ENCODE peak calls at places on chromosome 22, in nine cellular contexts. W is mesenchymal stem cell, Q is NCI-H345, Z is fibroblast of villous mesenchyme, P is A172, K is HEK293T, L is mucosa of descending colon, U is pons, B is kidney epithelial cell. R is an unnamed sample.

GRCh38 chr22:29301716-29302401 is 4.6 kb upstream of the GAS2L1 start:
- DNase-seq in U (no peak), K (no peak), B (no peak), P (no peak), L (no peak), Z (no peak), Q (no peak), W (no peak), R (peak; percentile 9)

GRCh38 chr22:23529166-23530103 is 50.7 kb downstream of the IGLL1 start:
- DNase-seq in L (no peak), K (no peak), B (no peak), Z (no peak), Q (no peak), W (no peak), U (no peak), P (no peak), R (peak; percentile 2)

GRCh38 chr22:26374645-26375044 is 54.4 kb upstream of the ASPHD2 start:
- DNase-seq in P (no peak), Q (no peak), B (no peak), K (no peak), Z (no peak), W (no peak), L (no peak), U (no peak), R (peak; percentile 73)

GRCh38 chr22:35311551-35311999 is 11.9 kb downstream of the TOM1 start:
- DNase-seq in W (no peak), Q (no peak), K (no peak), P (no peak), L (no peak), U (no peak), B (no peak), Z (no peak), R (no peak)

GRCh38 chr22:41302016-41302767 is 867 bp downstream of the ZC3H7B start:
- DNase-seq in U (no peak), Z (no peak), W (peak; percentile 18), K (peak; percentile 22), L (peak; percentile 15), P (no peak), B (no peak), Q (no peak), R (peak; percentile 63)

GRCh38 chr22:46317646-46318045 is 17.9 kb upstream of the TRMU start:
- DNase-seq in W (no peak), Z (no peak), B (no peak), U (no peak), P (no peak), L (no peak), Q (no peak), K (no peak), R (no peak)

GRCh38 chr22:37806409-37807338 is 1.1 kb upstream of the GCAT start:
- DNase-seq in P (no peak), L (peak; percentile 71), U (no peak), B (no peak), Z (peak; percentile 56), W (peak; percentile 53), Q (peak; percentile 31), K (no peak), R (peak; percentile 49)

GRCh38 chr22:37544955-37545702 is 15.2 kb upstream of the CDC42EP1 start:
- DNase-seq in Z (peak; percentile 71), Q (no peak), L (peak; percentile 90), U (peak; percentile 50), P (peak; percentile 65), W (peak; percentile 84), B (no peak), K (peak; percentile 82), R (no peak)

GRCh38 chr22:43094085-43094484 is 4.9 kb upstream of the TTLL1 start:
- DNase-seq in Q (peak; percentile 61), Z (no peak), L (peak; percentile 70), B (no peak), P (no peak), U (no peak), W (no peak), K (no peak), R (no peak)

GRCh38 chr22:25057013-25057881 is 104.7 kb downstream of the KIAA1671 start:
- DNase-seq in K (peak; percentile 88), U (no peak), Z (peak; percentile 30), B (no peak), Q (peak; percentile 65), L (peak; percentile 88), W (peak; percentile 45), P (peak; percentile 24), R (peak; percentile 81)

GRCh38 chr22:44545773-44546172 is 47.7 kb upstream of the RTL6 start:
- DNase-seq in U (no peak), Z (no peak), K (no peak), Q (no peak), L (no peak), B (no peak), W (no peak), P (no peak), R (no peak)

GRCh38 chr22:44002324-44002723 is 21.8 kb upstream of the PARVB start:
- DNase-seq in W (no peak), K (no peak), Q (no peak), U (no peak), L (no peak), Z (no peak), B (no peak), P (no peak), R (no peak)

GRCh38 chr22:37162221-37163095 is 12.7 kb upstream of the IL2RB start:
- DNase-seq in Z (no peak), P (no peak), L (no peak), Q (no peak), K (no peak), B (no peak), U (no peak), W (peak; percentile 29), R (no peak)

GRCh38 chr22:20578192-20578591 is 70.8 kb downstream of the MED15 start:
- DNase-seq in U (no peak), Z (no peak), P (no peak), Q (peak; percentile 44), B (no peak), L (no peak), W (no peak), K (no peak), R (no peak)

GRCh38 chr22:20568502-20569058 is 61.2 kb downstream of the MED15 start:
- DNase-seq in P (no peak), K (no peak), Z (no peak), L (no peak), Q (no peak), B (no peak), W (no peak), U (no peak), R (no peak)

GRCh38 chr22:20441631-20442484 is 4.2 kb upstream of the SCARF2 start:
- DNase-seq in L (no peak), W (peak; percentile 45), Q (no peak), P (no peak), B (no peak), U (no peak), K (no peak), Z (peak; percentile 71), R (no peak)

GRCh38 chr22:24588370-24588755 is 4.5 kb downstream of the LRRC75B start:
- DNase-seq in W (no peak), P (no peak), K (no peak), B (no peak), U (peak; percentile 94), Q (no peak), Z (no peak), L (no peak), R (no peak)

GRCh38 chr22:31496735-31497146 is 405 bp downstream of the SFI1 start:
- DNase-seq in U (no peak), Z (no peak), B (no peak), K (peak; percentile 46), P (no peak), L (no peak), Q (no peak), W (peak; percentile 40), R (no peak)

GRCh38 chr22:35959121-35959800 is 69.4 kb downstream of the RBFOX2 start:
- DNase-seq in L (no peak), U (no peak), Q (no peak), Z (no peak), K (no peak), B (no peak), W (no peak), P (no peak), R (no peak)

GRCh38 chr22:32309585-32310251 is 47.9 kb upstream of the RFPL3 start:
- DNase-seq in P (no peak), B (no peak), Q (no peak), K (no peak), U (no peak), W (no peak), L (no peak), Z (no peak), R (no peak)

GRCh38 chr22:38226853-38227649 is 25.3 kb downstream of the MAFF start:
- DNase-seq in W (no peak), P (no peak), L (no peak), U (no peak), Z (no peak), B (no peak), K (no peak), Q (no peak), R (no peak)

GRCh38 chr22:17101475-17102296 is 16.9 kb downstream of the IL17RA start:
- DNase-seq in B (no peak), W (no peak), L (no peak), U (no peak), Z (no peak), K (no peak), P (no peak), Q (no peak), R (no peak)

GRCh38 chr22:23180893-23181762 is 819 bp downstream of the BCR start:
- DNase-seq in W (no peak), Q (no peak), Z (no peak), B (no peak), U (no peak), L (no peak), P (no peak), K (no peak), R (peak; percentile 62)

GRCh38 chr22:24161909-24162308 is 19.4 kb upstream of the SUSD2 start:
- DNase-seq in L (no peak), Z (no peak), U (no peak), W (no peak), P (no peak), B (no peak), K (no peak), Q (no peak), R (no peak)

GRCh38 chr22:25970348-25970995 is 198.8 kb upstream of the SEZ6L start:
- DNase-seq in L (peak; percentile 24), W (no peak), P (no peak), U (peak; percentile 34), Q (peak; percentile 90), B (no peak), Z (no peak), K (no peak), R (peak; percentile 34)

GRCh38 chr22:40215266-40215665 is 37.5 kb downstream of the TNRC6B start:
- DNase-seq in W (no peak), Q (no peak), P (no peak), U (peak; percentile 45), Z (no peak), B (no peak), K (no peak), L (no peak), R (no peak)

GRCh38 chr22:49372530-49373288 is 455.0 kb downstream of the BRD1 start:
- DNase-seq in K (no peak), Z (no peak), L (no peak), Q (no peak), U (peak; percentile 17), B (no peak), W (no peak), P (peak; percentile 91), R (no peak)

GRCh38 chr22:26481112-26481693 is 2.4 kb downstream of the HPS4 start:
- DNase-seq in K (no peak), W (no peak), Q (no peak), P (no peak), B (no peak), U (no peak), Z (no peak), L (no peak), R (no peak)

GRCh38 chr22:45812910-45813309 is 141.3 kb downstream of the ATXN10 start:
- DNase-seq in Z (no peak), B (no peak), W (no peak), Q (no peak), U (no peak), L (no peak), P (no peak), K (no peak), R (no peak)